ENCODE peak calls at places on chromosomes 2 and 18, in ten cellular contexts. R is tibial nerve, O is suprapubic skin, E is A549, X is SK-N-SH, G is K562, U is H1, Q is stomach, N is HepG2, Y is GM12878. F is an unnamed sample.

GRCh38 chr18:11951390-11951851 is 29.9 kb upstream of the IMPA2 start:
- DNase-seq in R (no peak), O (no peak), E (no peak), X (no peak), G (peak), U (no peak), Q (no peak), N (no peak), Y (no peak), F (no peak)

GRCh38 chr2:189581354-189582139 is 961 bp upstream of the SLC40A1 start:
- DNase-seq in R (no peak), O (no peak), E (no peak), X (peak), G (peak), U (no peak), Q (peak), N (peak), Y (no peak), F (peak)

GRCh38 chr2:11248-11941 is 34.9 kb downstream of the FAM110C start:
- DNase-seq in R (no peak), O (no peak), E (no peak), X (no peak), G (peak), U (peak), Q (peak), N (peak), Y (no peak), F (no peak)

GRCh38 chr2:20877944-20878343 is 55.0 kb upstream of the LDAH start:
- DNase-seq in R (no peak), O (no peak), E (no peak), X (no peak), G (no peak), U (no peak), Q (no peak), N (no peak), Y (no peak), F (no peak)

GRCh38 chr2:118842687-118843491 is 4.6 kb downstream of the EN1 start:
- DNase-seq in R (no peak), O (peak), E (no peak), X (peak), G (no peak), U (no peak), Q (no peak), N (no peak), Y (no peak), F (no peak)

GRCh38 chr2:101847661-101848339 is 144.0 kb upstream of the IL1R2 start:
- DNase-seq in R (no peak), O (no peak), E (no peak), X (no peak), G (no peak), U (no peak), Q (no peak), N (no peak), Y (no peak), F (no peak)

GRCh38 chr2:75303227-75303626 is 103.9 kb upstream of the TACR1 start:
- DNase-seq in R (no peak), O (no peak), E (no peak), X (no peak), G (no peak), U (no peak), Q (no peak), N (no peak), Y (no peak), F (no peak)

GRCh38 chr2:151971301-151972072 is 127.4 kb downstream of the CACNB4 start:
- DNase-seq in R (no peak), O (no peak), E (no peak), X (no peak), G (no peak), U (no peak), Q (no peak), N (no peak), Y (no peak), F (no peak)

GRCh38 chr2:28716265-28716865 is 35.3 kb upstream of the PPP1CB start:
- DNase-seq in R (peak), O (no peak), E (peak), X (peak), G (no peak), U (no peak), Q (peak), N (peak), Y (peak), F (peak)

GRCh38 chr2:78977661-78978145 is 47.8 kb upstream of the REG3G start:
- DNase-seq in R (no peak), O (no peak), E (no peak), X (no peak), G (no peak), U (no peak), Q (no peak), N (no peak), Y (peak), F (no peak)

GRCh38 chr2:201344663-201345366 is 12.3 kb downstream of the FLACC1 start:
- DNase-seq in R (no peak), O (no peak), E (no peak), X (no peak), G (peak), U (no peak), Q (no peak), N (peak), Y (peak), F (no peak)

GRCh38 chr2:7899241-7899640 is 782.6 kb upstream of the ID2 start:
- DNase-seq in R (no peak), O (no peak), E (no peak), X (peak), G (no peak), U (no peak), Q (no peak), N (no peak), Y (no peak), F (no peak)

GRCh38 chr2:78864205-78864604 is 161.3 kb upstream of the REG3G start:
- DNase-seq in R (no peak), O (no peak), E (no peak), X (no peak), G (no peak), U (no peak), Q (no peak), N (no peak), Y (no peak), F (no peak)

GRCh38 chr2:50752228-50752627 is 279.7 kb downstream of the NRXN1 start:
- DNase-seq in R (no peak), O (no peak), E (no peak), X (no peak), G (no peak), U (no peak), Q (no peak), N (no peak), Y (no peak), F (no peak)

GRCh38 chr2:74328573-74328972 is 14.6 kb downstream of the SLC4A5 start:
- DNase-seq in R (no peak), O (no peak), E (no peak), X (no peak), G (no peak), U (peak), Q (no peak), N (no peak), Y (no peak), F (no peak)

GRCh38 chr2:100921685-100922161 is 80.4 kb upstream of the RPL31 start:
- DNase-seq in R (no peak), O (no peak), E (no peak), X (peak), G (peak), U (no peak), Q (no peak), N (no peak), Y (no peak), F (no peak)

GRCh38 chr2:120678251-120678650 is 57.4 kb upstream of the GLI2 start:
- DNase-seq in R (no peak), O (no peak), E (no peak), X (peak), G (no peak), U (no peak), Q (no peak), N (no peak), Y (no peak), F (peak)

GRCh38 chr2:105455488-105455991 is 56.7 kb upstream of the FHL2 start:
- DNase-seq in R (peak), O (no peak), E (peak), X (peak), G (no peak), U (no peak), Q (peak), N (peak), Y (no peak), F (no peak)

GRCh38 chr2:111957872-111958354 is 59.5 kb downstream of the MERTK start:
- DNase-seq in R (no peak), O (no peak), E (no peak), X (no peak), G (no peak), U (no peak), Q (no peak), N (no peak), Y (no peak), F (no peak)

GRCh38 chr2:241506793-241507429 is 1.5 kb downstream of the STK25 start:
- DNase-seq in R (no peak), O (no peak), E (no peak), X (no peak), G (no peak), U (no peak), Q (no peak), N (no peak), Y (no peak), F (no peak)

GRCh38 chr2:120940319-120940696 is 204.6 kb downstream of the GLI2 start:
- DNase-seq in R (no peak), O (no peak), E (no peak), X (no peak), G (no peak), U (no peak), Q (no peak), N (no peak), Y (no peak), F (no peak)

GRCh38 chr18:63311481-63312409 is 7.8 kb downstream of the BCL2 start:
- DNase-seq in R (no peak), O (no peak), E (no peak), X (no peak), G (no peak), U (no peak), Q (no peak), N (no peak), Y (peak), F (no peak)

GRCh38 chr2:48483916-48484315 is 46.0 kb upstream of the STON1 start:
- DNase-seq in R (no peak), O (no peak), E (no peak), X (no peak), G (no peak), U (no peak), Q (no peak), N (no peak), Y (no peak), F (no peak)

GRCh38 chr2:6874032-6874431 is 3.5 kb upstream of the RSAD2 start:
- DNase-seq in R (no peak), O (no peak), E (no peak), X (no peak), G (no peak), U (no peak), Q (no peak), N (no peak), Y (no peak), F (no peak)

GRCh38 chr2:7357993-7358392 is 440.8 kb downstream of the RNF144A start:
- DNase-seq in R (no peak), O (no peak), E (no peak), X (no peak), G (no peak), U (no peak), Q (no peak), N (no peak), Y (no peak), F (no peak)

GRCh38 chr2:19048593-19049264 is 309.7 kb downstream of the OSR1 start:
- DNase-seq in R (no peak), O (no peak), E (peak), X (no peak), G (no peak), U (no peak), Q (peak), N (peak), Y (no peak), F (no peak)

GRCh38 chr2:221610675-221611074 is 38.6 kb upstream of the EPHA4 start:
- DNase-seq in R (no peak), O (no peak), E (no peak), X (no peak), G (no peak), U (no peak), Q (no peak), N (no peak), Y (no peak), F (no peak)

DNA sequence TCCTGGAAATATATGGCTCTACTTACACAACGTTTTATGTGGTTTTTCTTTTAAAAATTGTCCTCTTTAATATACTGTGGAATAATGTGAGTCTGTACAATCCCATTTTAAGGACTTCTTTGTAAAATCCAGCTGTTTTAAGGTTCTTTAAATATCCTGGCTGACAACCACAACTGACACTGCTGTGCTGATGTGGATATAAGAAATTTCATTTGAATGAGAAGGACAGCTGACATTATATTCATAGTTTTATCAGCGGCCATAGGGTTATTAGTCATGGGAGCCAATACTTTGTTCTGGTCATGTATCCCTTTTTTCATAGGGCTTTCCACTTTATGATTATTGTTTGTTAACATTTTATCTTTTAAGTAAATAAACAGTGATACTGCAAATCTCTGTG is 169.5 kb downstream of the CAMKMT start:
- DNase-seq in R (no peak), O (no peak), E (no peak), X (no peak), G (no peak), U (no peak), Q (no peak), N (no peak), Y (no peak), F (no peak)
- H3K27ac ChIP-seq in R (no peak), O (no peak), E (no peak), X (no peak), G (no peak), U (no peak), Q (no peak), N (no peak), Y (no peak), F (no peak)

DNA sequence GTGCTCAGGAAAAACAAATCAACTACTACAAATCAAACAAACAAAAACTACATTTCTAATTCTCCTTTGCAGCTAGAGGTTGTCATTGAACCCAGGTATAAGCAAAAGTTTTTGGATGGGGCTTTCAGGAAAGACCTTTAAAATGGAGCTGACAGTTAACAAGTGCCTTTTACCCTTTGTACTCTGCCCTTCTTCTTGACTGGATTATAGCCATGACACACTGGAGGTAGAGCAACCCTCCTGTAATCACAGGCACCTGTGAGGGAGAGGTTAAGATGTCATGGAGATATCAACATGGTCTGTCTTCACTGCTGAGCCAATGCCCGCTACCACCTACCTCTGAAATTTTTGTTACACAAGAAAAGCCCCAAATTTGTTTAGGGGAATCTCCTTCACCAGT is 100.0 kb upstream of the GLS start:
- DNase-seq in R (no peak), O (no peak), E (no peak), X (no peak), G (no peak), U (no peak), Q (no peak), N (no peak), Y (no peak), F (no peak)
- TF ChIP-seq EP300 in R (no peak), O (no peak), E (no peak), X (no peak), G (no peak), U (no peak), Q (no peak), N (no peak), Y (no peak), F (no peak)

DNA sequence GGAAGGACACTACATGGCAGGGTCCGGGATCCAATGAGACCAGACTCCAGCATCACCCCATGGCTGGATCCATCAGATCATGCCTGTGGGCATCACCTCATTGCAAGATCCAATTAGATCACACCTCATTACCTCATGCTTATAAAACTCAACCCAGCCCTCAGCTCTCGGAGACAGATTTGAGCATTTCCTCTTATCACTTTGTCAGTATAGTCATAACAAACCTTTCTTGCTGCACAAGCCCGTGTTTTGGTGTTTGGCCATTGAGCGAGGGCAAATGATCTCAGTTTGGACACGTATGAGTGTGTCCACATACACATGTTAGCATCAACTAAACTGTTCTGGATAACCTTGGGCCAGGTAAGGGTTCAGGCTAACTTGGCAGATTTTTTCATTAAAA is 58.8 kb downstream of the CCDC195 start:
- DNase-seq in R (no peak), O (no peak), E (no peak), X (no peak), G (no peak), U (no peak), Q (no peak), N (no peak), Y (no peak), F (no peak)
- H3K27ac ChIP-seq in R (no peak), O (no peak), E (no peak), X (no peak), G (no peak), U (no peak), Q (no peak), N (no peak), Y (no peak), F (no peak)

GRCh38 chr2:33215299-33215698 is 261.1 kb upstream of the RASGRP3 start:
- DNase-seq in R (peak), O (no peak), E (no peak), X (no peak), G (no peak), U (no peak), Q (no peak), N (no peak), Y (no peak), F (peak)
- TF ChIP-seq EP300 in R (peak), O (no peak), E (no peak), X (peak), G (no peak), U (no peak), Q (no peak), N (no peak), Y (no peak), F (no peak)

GRCh38 chr2:23603156-23603555 is 218.2 kb downstream of the KLHL29 start:
- DNase-seq in R (no peak), O (no peak), E (no peak), X (no peak), G (no peak), U (no peak), Q (no peak), N (no peak), Y (no peak), F (peak)
- H3K27ac ChIP-seq in R (peak), O (no peak), E (no peak), X (no peak), G (no peak), U (no peak), Q (peak), N (no peak), Y (no peak), F (peak)

DNA sequence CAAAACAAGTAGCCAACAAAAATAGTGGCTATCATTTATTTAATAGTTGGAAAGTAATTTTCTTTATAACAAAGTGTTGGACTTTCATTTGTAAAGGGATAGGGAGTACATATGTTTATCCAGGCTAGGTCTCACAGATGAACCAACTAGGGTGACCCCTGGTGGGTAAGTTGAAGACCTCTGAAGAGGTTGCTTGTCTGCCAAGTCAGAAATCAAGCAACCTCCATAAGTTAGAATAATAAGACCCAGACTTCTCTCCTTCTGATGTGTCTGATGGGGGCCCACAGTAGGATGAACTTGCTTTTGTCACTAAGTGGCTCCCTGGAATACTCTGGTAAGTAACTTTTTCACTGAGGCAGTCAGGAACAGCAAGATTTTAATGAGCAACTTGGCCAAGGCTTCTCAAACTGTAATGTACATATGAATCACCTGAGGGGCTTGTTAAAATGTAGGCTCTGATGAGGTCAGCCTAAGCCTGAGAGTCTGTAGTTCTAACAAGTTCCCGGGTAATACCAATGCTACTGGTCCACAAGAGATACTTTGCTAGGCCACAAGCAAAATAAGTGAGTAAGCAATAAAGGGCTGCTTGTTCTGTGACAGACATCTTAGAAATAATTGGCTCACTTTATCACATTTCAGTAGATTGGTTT is 319.6 kb downstream of the PIK3C3 start:
- DNase-seq in R (no peak), O (no peak), E (no peak), X (peak), G (no peak), U (no peak), Q (no peak), N (peak), Y (no peak), F (no peak)
- TF ChIP-seq EP300 in R (no peak), O (no peak), E (no peak), X (no peak), G (no peak), U (no peak), Q (no peak), N (no peak), Y (no peak), F (no peak)

GRCh38 chr2:85710687-85711577 is 16.8 kb downstream of the GNLY start:
- DNase-seq in R (no peak), O (peak), E (no peak), X (no peak), G (no peak), U (no peak), Q (no peak), N (no peak), Y (no peak), F (no peak)
- H3K27ac ChIP-seq in R (peak), O (peak), E (peak), X (no peak), G (no peak), U (no peak), Q (peak), N (no peak), Y (no peak), F (peak)

DNA sequence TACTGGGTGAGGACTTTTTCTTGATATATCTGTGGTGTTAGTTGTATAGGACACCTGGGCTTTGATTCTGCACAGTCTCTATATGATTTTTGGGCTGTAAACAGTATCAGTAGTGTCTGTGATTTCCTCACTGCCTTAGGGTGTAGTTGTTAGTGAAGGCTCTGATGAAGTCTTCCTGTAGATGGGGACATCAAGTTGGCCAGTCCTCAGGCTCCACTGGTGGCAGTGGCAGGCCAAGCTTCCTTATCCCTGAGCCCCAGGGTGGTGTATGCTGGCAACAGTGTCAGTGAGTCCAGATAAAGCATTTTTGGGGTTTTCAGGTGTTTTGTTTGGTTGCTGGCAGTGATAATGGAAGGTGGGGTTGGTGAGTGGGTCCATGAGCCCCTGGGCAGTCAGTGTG is 961.4 kb downstream of the DSC3 start:
- DNase-seq in R (no peak), O (no peak), E (no peak), X (no peak), G (no peak), U (no peak), Q (no peak), N (no peak), Y (no peak), F (no peak)
- TF ChIP-seq EP300 in R (no peak), O (no peak), E (no peak), X (no peak), G (no peak), U (no peak), Q (no peak), N (no peak), Y (no peak), F (no peak)

GRCh38 chr2:38741542-38741852 is 9.7 kb downstream of the SRSF7 start:
- DNase-seq in R (no peak), O (no peak), E (no peak), X (no peak), G (no peak), U (no peak), Q (no peak), N (no peak), Y (no peak), F (no peak)
- H3K27ac ChIP-seq in R (no peak), O (no peak), E (no peak), X (peak), G (no peak), U (no peak), Q (peak), N (peak), Y (no peak), F (peak)

F was measured in sigmoid colon.